ENCODE peak calls at places on chromosome 22, in eight cellular contexts. Z is activated CD4-positive, alpha-beta T cell treated with anti-CD3 and anti-CD28 coated beads for 36 hours; G is activated CD8-positive, alpha-beta memory T cell treated with anti-CD3 and anti-CD28 coated beads, Interleukin-2, amount 10 ng/mL, durations not matched to agents 7 days and 5 days; N is A549; S is CD4-positive, alpha-beta T cell; A is T-cell; I is left lung; L is gastrocnemius medialis. K is an unnamed sample.

GRCh38 chr22:42773161-42773560 is 52.5 kb upstream of the A4GALT start:
- ATAC-seq in I (no peak), G (no peak), S (no peak), Z (no peak), A (no peak), L (no peak), N (no peak), K (no peak)

GRCh38 chr22:30296851-30297250 is 7.5 kb upstream of the CASTOR1 start:
- ATAC-seq in S (peak; percentile 32), N (no peak), Z (no peak), L (no peak), A (peak; percentile 20), I (peak; percentile 36), G (no peak), K (no peak)

GRCh38 chr22:44002324-44002723 is 21.8 kb upstream of the PARVB start:
- ATAC-seq in N (no peak), I (no peak), A (no peak), G (no peak), Z (no peak), L (no peak), S (no peak), K (no peak)

GRCh38 chr22:30717952-30718351 is 23.3 kb downstream of the OSBP2 start:
- ATAC-seq in G (no peak), I (no peak), S (no peak), Z (no peak), A (no peak), L (no peak), N (no peak), K (no peak)

GRCh38 chr22:47155131-47155885 is 392.9 kb downstream of the TBC1D22A start:
- ATAC-seq in L (peak; percentile 63), S (no peak), G (no peak), Z (no peak), I (no peak), N (no peak), A (no peak), K (no peak)

GRCh38 chr22:50699754-50700386 is 27.2 kb downstream of the SHANK3 start:
- ATAC-seq in A (no peak), N (no peak), Z (no peak), G (no peak), I (no peak), S (no peak), L (no peak), K (no peak)

GRCh38 chr22:38937541-38937940 is 19.9 kb upstream of the APOBEC3A start:
- ATAC-seq in I (no peak), L (no peak), A (no peak), Z (no peak), S (no peak), G (no peak), N (no peak), K (no peak)

GRCh38 chr22:44819966-44820631 is 67.7 kb downstream of the ARHGAP8 start:
- ATAC-seq in Z (no peak), A (no peak), G (no peak), N (peak; percentile 54), I (no peak), S (no peak), L (no peak), K (no peak)

GRCh38 chr22:29009148-29009547 is 52.5 kb downstream of the C22orf31 start:
- ATAC-seq in Z (no peak), L (no peak), I (no peak), S (no peak), G (no peak), N (no peak), A (no peak), K (no peak)

GRCh38 chr22:32158712-32159533 is at the start of gene C22orf42:
- ATAC-seq in A (no peak), L (no peak), S (no peak), N (no peak), G (no peak), Z (no peak), I (no peak), K (no peak)

GRCh38 chr22:30689622-30690021 is 5.1 kb upstream of the OSBP2 start:
- ATAC-seq in A (no peak), G (no peak), Z (no peak), N (no peak), S (no peak), I (no peak), L (no peak), K (no peak)

GRCh38 chr22:32991353-32992115 is 66.6 kb downstream of the SYN3 start:
- ATAC-seq in Z (no peak), I (peak; percentile 59), A (no peak), L (peak; percentile 50), N (no peak), G (no peak), S (no peak), K (peak; percentile 65)

GRCh38 chr22:36940676-36941075 is 27.2 kb downstream of the CSF2RB start:
- ATAC-seq in N (no peak), I (no peak), A (no peak), Z (peak; percentile 30), S (no peak), G (no peak), L (no peak), K (no peak)